ENCODE peak calls at places on chromosomes 1 and 21, in six cellular contexts. V is A549; E is neural crest cell; N is heart left ventricle; P is cardiac fibroblast; S is stimulated activated naive CD8-positive, alpha-beta T cell treated with anti-CD3 and anti-CD28 coated beads, Interleukin-15, Interleukin-2, amounts not matched to agents 100 U/mL and 50 U/mL, for 24 hours. T is an unnamed sample.

GRCh38 chr1:93613895-93614294 is 67.7 kb downstream of the BCAR3 start:
- DNase-seq in V (no peak), E (no peak), N (no peak), P (peak), S (no peak), T (no peak)

GRCh38 chr1:203536981-203537455 is 43.1 kb downstream of the OPTC start:
- DNase-seq in V (no peak), E (no peak), N (no peak), P (peak), S (no peak), T (no peak)

GRCh38 chr1:30684881-30685795 is 38.2 kb downstream of the MATN1 start:
- DNase-seq in V (peak), E (peak), N (peak), P (no peak), S (peak), T (no peak)

GRCh38 chr1:200153277-200154055 is 126.0 kb downstream of the NR5A2 start:
- DNase-seq in V (no peak), E (no peak), N (no peak), P (no peak), S (peak), T (no peak)

GRCh38 chr1:41927118-41927517 is 8.4 kb upstream of the HIVEP3 start:
- DNase-seq in V (no peak), E (no peak), N (no peak), P (no peak), S (no peak), T (no peak)

GRCh38 chr1:84712288-84712874 is 22.1 kb upstream of the SSX2IP start:
- DNase-seq in V (no peak), E (no peak), N (no peak), P (peak), S (no peak), T (no peak)

GRCh38 chr21:44765231-44766013 is 36.2 kb downstream of the UBE2G2 start:
- DNase-seq in V (no peak), E (no peak), N (no peak), P (peak), S (peak), T (no peak)

GRCh38 chr1:70745199-70745598 is 302.4 kb downstream of the PTGER3 start:
- DNase-seq in V (no peak), E (no peak), N (no peak), P (peak), S (no peak), T (no peak)

GRCh38 chr1:207050428-207050767 is 610 bp downstream of the YOD1 start:
- DNase-seq in V (no peak), E (peak), N (no peak), P (no peak), S (no peak), T (no peak)

GRCh38 chr1:246631426-246631825 is 65.2 kb downstream of the CNST start:
- DNase-seq in V (no peak), E (no peak), N (no peak), P (peak), S (no peak), T (peak)

GRCh38 chr1:16374266-16374665 is 7.2 kb downstream of the SZRD1 start:
- DNase-seq in V (no peak), E (no peak), N (no peak), P (no peak), S (no peak), T (no peak)

GRCh38 chr1:203547147-203547546 is 53.2 kb downstream of the OPTC start:
- DNase-seq in V (no peak), E (no peak), N (no peak), P (no peak), S (no peak), T (no peak)

GRCh38 chr1:27567931-27568246 is 36.1 kb downstream of the AHDC1 start:
- DNase-seq in V (no peak), E (no peak), N (no peak), P (no peak), S (no peak), T (no peak)

GRCh38 chr21:25385912-25386474 is 221.3 kb downstream of the MRPL39 start:
- DNase-seq in V (peak), E (no peak), N (no peak), P (peak), S (no peak), T (peak)

GRCh38 chr1:43564617-43565348 is 34.1 kb downstream of the PTPRF start:
- DNase-seq in V (no peak), E (peak), N (no peak), P (no peak), S (no peak), T (no peak)

GRCh38 chr1:205775717-205776056 is 405 bp upstream of the RAB29 start:
- DNase-seq in V (no peak), E (no peak), N (no peak), P (peak), S (no peak), T (no peak)

GRCh38 chr1:59333626-59334277 is 36.9 kb downstream of the FGGY start:
- DNase-seq in V (no peak), E (no peak), N (no peak), P (peak), S (no peak), T (no peak)

GRCh38 chr21:35968564-35968963 is 91.8 kb downstream of the SETD4 start:
- DNase-seq in V (no peak), E (no peak), N (no peak), P (no peak), S (no peak), T (no peak)

GRCh38 chr1:216750031-216750627 is 26.9 kb upstream of the ESRRG start:
- DNase-seq in V (no peak), E (peak), N (peak), P (peak), S (no peak), T (peak)

GRCh38 chr1:157969693-157970485 is 23.6 kb upstream of the KIRREL1 start:
- DNase-seq in V (peak), E (peak), N (peak), P (peak), S (no peak), T (peak)

GRCh38 chr1:25168193-25169071 is 63.9 kb downstream of the SYF2 start:
- DNase-seq in V (no peak), E (no peak), N (no peak), P (no peak), S (no peak), T (no peak)

GRCh38 chr1:24416666-24417391 is 1.2 kb downstream of the NIPAL3 start:
- DNase-seq in V (no peak), E (no peak), N (no peak), P (peak), S (peak), T (peak)

GRCh38 chr1:91026777-91027176 is 4.9 kb upstream of the ZNF644 start:
- DNase-seq in V (no peak), E (no peak), N (no peak), P (peak), S (no peak), T (no peak)

GRCh38 chr1:156090822-156091188 is 8.5 kb upstream of the MEX3A start:
- DNase-seq in V (peak), E (peak), N (peak), P (peak), S (peak), T (peak)

GRCh38 chr1:30599721-30600120 is 123.7 kb downstream of the MATN1 start:
- DNase-seq in V (no peak), E (no peak), N (no peak), P (no peak), S (no peak), T (no peak)

GRCh38 chr1:109677459-109677858 is 9.6 kb downstream of the GSTM2 start:
- DNase-seq in V (no peak), E (no peak), N (no peak), P (no peak), S (no peak), T (no peak)

GRCh38 chr1:162324391-162324790 is 52.3 kb downstream of the SPATA46 start:
- DNase-seq in V (no peak), E (no peak), N (no peak), P (no peak), S (no peak), T (no peak)

GRCh38 chr1:183148599-183148998 is 37.5 kb upstream of the LAMC2 start:
- DNase-seq in V (no peak), E (no peak), N (no peak), P (peak), S (no peak), T (no peak)

GRCh38 chr1:112396668-112397025 is 633 bp downstream of the CTTNBP2NL start:
- DNase-seq in V (no peak), E (no peak), N (no peak), P (peak), S (no peak), T (no peak)

GRCh38 chr1:91795601-91796389 is 90.2 kb downstream of the TGFBR3 start:
- DNase-seq in V (no peak), E (no peak), N (no peak), P (peak), S (no peak), T (no peak)

GRCh38 chr1:7975212-7975865 is 13.8 kb downstream of the PARK7 start:
- DNase-seq in V (peak), E (peak), N (peak), P (peak), S (peak), T (peak)

GRCh38 chr1:55813619-55814018 is 598.5 kb upstream of the USP24 start:
- DNase-seq in V (no peak), E (no peak), N (peak), P (peak), S (no peak), T (no peak)

GRCh38 chr1:226086776-226087175 is 24.3 kb downstream of the H3-3A start:
- DNase-seq in V (no peak), E (no peak), N (no peak), P (no peak), S (no peak), T (no peak)

GRCh38 chr1:230392141-230392909 is 33.8 kb downstream of the PGBD5 start:
- DNase-seq in V (no peak), E (no peak), N (no peak), P (no peak), S (no peak), T (no peak)

GRCh38 chr1:59803458-59804038 is 11.2 kb upstream of the HOOK1 start:
- DNase-seq in V (no peak), E (no peak), N (no peak), P (no peak), S (no peak), T (no peak)

GRCh38 chr1:5424802-5425201 is 567.4 kb downstream of the NPHP4 start:
- DNase-seq in V (no peak), E (no peak), N (no peak), P (no peak), S (no peak), T (no peak)

GRCh38 chr1:41537788-41538351 is 53.4 kb upstream of the EDN2 start:
- DNase-seq in V (no peak), E (no peak), N (peak), P (peak), S (no peak), T (no peak)

GRCh38 chr1:224922404-224923164 is 6.9 kb upstream of the DNAH14 start:
- DNase-seq in V (peak), E (no peak), N (no peak), P (peak), S (no peak), T (peak)

GRCh38 chr1:165169028-165169427 is 187.5 kb downstream of the LMX1A start:
- DNase-seq in V (no peak), E (no peak), N (no peak), P (no peak), S (no peak), T (no peak)

GRCh38 chr1:156387899-156388813 is 19.1 kb downstream of the RHBG start:
- DNase-seq in V (no peak), E (peak), N (no peak), P (no peak), S (no peak), T (no peak)

T was measured in H54.